ENCODE peak calls at places on chromosomes 1 and 21, in seven cellular contexts. One of them, this sample, is unnamed.
A peak's percentile ranks its signal among the peaks of the same experiment; 100 is the strongest.

GRCh38 chr1:218850367-218850766 is 323.3 kb upstream of the LYPLAL1 start:
- DNase-seq in HepG2: no peak
- DNase-seq in HCT116: no peak
- DNase-seq in GM12878: no peak
- DNase-seq in H1: no peak
- DNase-seq in K562: no peak
- DNase-seq in SK-N-SH: no peak
- DNase-seq in this sample: no peak

GRCh38 chr21:45981641-45982255 is at the start of gene COL6A1:
- DNase-seq in SK-N-SH: peak; percentile 96
- DNase-seq in HepG2: no peak
- DNase-seq in K562: peak; percentile 90
- DNase-seq in HCT116: no peak
- DNase-seq in GM12878: no peak
- DNase-seq in H1: peak; percentile 62
- DNase-seq in this sample: peak; percentile 69

GRCh38 chr1:115507256-115507589 is 134.5 kb upstream of the VANGL1 start:
- DNase-seq in HCT116: peak; percentile 29
- DNase-seq in GM12878: no peak
- DNase-seq in K562: no peak
- DNase-seq in SK-N-SH: peak; percentile 52
- DNase-seq in H1: no peak
- DNase-seq in HepG2: peak; percentile 27
- DNase-seq in this sample: peak; percentile 15

GRCh38 chr21:42755031-42755665 is 101.7 kb downstream of the PDE9A start:
- DNase-seq in SK-N-SH: no peak
- DNase-seq in H1: no peak
- DNase-seq in HepG2: no peak
- DNase-seq in HCT116: no peak
- DNase-seq in GM12878: no peak
- DNase-seq in K562: no peak
- DNase-seq in this sample: no peak

GRCh38 chr1:247411583-247412295 is 4.2 kb upstream of the NLRP3 start:
- DNase-seq in GM12878: no peak
- DNase-seq in K562: no peak
- DNase-seq in HepG2: no peak
- DNase-seq in SK-N-SH: no peak
- DNase-seq in H1: no peak
- DNase-seq in HCT116: no peak
- DNase-seq in this sample: no peak

GRCh38 chr1:151346769-151347522 is at the start of gene RFX5:
- DNase-seq in HepG2: peak; percentile 95
- DNase-seq in H1: peak; percentile 89
- DNase-seq in HCT116: peak; percentile 98
- DNase-seq in SK-N-SH: peak; percentile 90
- DNase-seq in K562: peak; percentile 97
- DNase-seq in GM12878: peak; percentile 98
- DNase-seq in this sample: peak; percentile 87

GRCh38 chr1:180235077-180235501 is 5.0 kb downstream of the LHX4 start:
- DNase-seq in HCT116: no peak
- DNase-seq in SK-N-SH: no peak
- DNase-seq in GM12878: no peak
- DNase-seq in H1: peak; percentile 78
- DNase-seq in K562: no peak
- DNase-seq in HepG2: no peak
- DNase-seq in this sample: no peak

GRCh38 chr21:14259669-14260458 is 43.9 kb downstream of the RBM11 start:
- DNase-seq in GM12878: no peak
- DNase-seq in K562: peak; percentile 26
- DNase-seq in SK-N-SH: peak; percentile 44
- DNase-seq in HepG2: peak; percentile 39
- DNase-seq in HCT116: peak; percentile 10
- DNase-seq in H1: no peak
- DNase-seq in this sample: peak; percentile 33

GRCh38 chr1:147717706-147718097 is 42.7 kb downstream of the GJA5 start:
- DNase-seq in HCT116: no peak
- DNase-seq in K562: no peak
- DNase-seq in GM12878: no peak
- DNase-seq in HepG2: no peak
- DNase-seq in H1: no peak
- DNase-seq in SK-N-SH: no peak
- DNase-seq in this sample: no peak

GRCh38 chr1:54804471-54805132 is 3.5 kb upstream of the TTC22 start:
- DNase-seq in HepG2: no peak
- DNase-seq in H1: no peak
- DNase-seq in GM12878: no peak
- DNase-seq in HCT116: no peak
- DNase-seq in SK-N-SH: no peak
- DNase-seq in K562: no peak
- DNase-seq in this sample: no peak

GRCh38 chr1:30663596-30664091 is 59.7 kb downstream of the MATN1 start:
- DNase-seq in HepG2: peak; percentile 44
- DNase-seq in SK-N-SH: no peak
- DNase-seq in K562: no peak
- DNase-seq in H1: no peak
- DNase-seq in GM12878: no peak
- DNase-seq in HCT116: no peak
- DNase-seq in this sample: no peak

GRCh38 chr1:11285883-11286734 is 13.1 kb downstream of the UBIAD1 start:
- DNase-seq in H1: peak; percentile 52
- DNase-seq in HCT116: no peak
- DNase-seq in K562: no peak
- DNase-seq in HepG2: no peak
- DNase-seq in SK-N-SH: peak; percentile 49
- DNase-seq in GM12878: no peak
- DNase-seq in this sample: peak; percentile 28

GRCh38 chr1:21517161-21517589 is 8.0 kb downstream of the ALPL start:
- DNase-seq in K562: no peak
- DNase-seq in HCT116: no peak
- DNase-seq in GM12878: no peak
- DNase-seq in H1: no peak
- DNase-seq in SK-N-SH: no peak
- DNase-seq in HepG2: peak; percentile 64
- DNase-seq in this sample: peak; percentile 70

GRCh38 chr1:152924191-152924590 is 15.8 kb downstream of the IVL start:
- DNase-seq in GM12878: no peak
- DNase-seq in H1: no peak
- DNase-seq in HepG2: no peak
- DNase-seq in SK-N-SH: no peak
- DNase-seq in K562: no peak
- DNase-seq in HCT116: no peak
- DNase-seq in this sample: peak; percentile 58

GRCh38 chr1:207797229-207797973 is 45.5 kb downstream of the CD46 start:
- DNase-seq in K562: peak; percentile 80
- DNase-seq in HepG2: peak; percentile 76
- DNase-seq in GM12878: peak; percentile 38
- DNase-seq in SK-N-SH: peak; percentile 68
- DNase-seq in H1: peak; percentile 78
- DNase-seq in HCT116: peak; percentile 54
- DNase-seq in this sample: peak; percentile 85

GRCh38 chr1:3105167-3105863 is 36.3 kb downstream of the PRDM16 start:
- DNase-seq in HepG2: peak; percentile 38
- DNase-seq in K562: no peak
- DNase-seq in GM12878: no peak
- DNase-seq in SK-N-SH: no peak
- DNase-seq in H1: peak; percentile 80
- DNase-seq in HCT116: no peak
- DNase-seq in this sample: no peak

GRCh38 chr1:160876311-160876710 is 8.7 kb downstream of the ITLN1 start:
- DNase-seq in SK-N-SH: no peak
- DNase-seq in H1: no peak
- DNase-seq in HCT116: no peak
- DNase-seq in K562: no peak
- DNase-seq in HepG2: no peak
- DNase-seq in GM12878: no peak
- DNase-seq in this sample: no peak

GRCh38 chr1:160879056-160879455 is 5.9 kb downstream of the ITLN1 start:
- DNase-seq in H1: no peak
- DNase-seq in SK-N-SH: no peak
- DNase-seq in K562: no peak
- DNase-seq in HepG2: no peak
- DNase-seq in HCT116: no peak
- DNase-seq in GM12878: no peak
- DNase-seq in this sample: no peak

GRCh38 chr1:160877221-160877620 is 7.8 kb downstream of the ITLN1 start:
- DNase-seq in HCT116: no peak
- DNase-seq in SK-N-SH: no peak
- DNase-seq in H1: no peak
- DNase-seq in GM12878: no peak
- DNase-seq in HepG2: no peak
- DNase-seq in K562: no peak
- DNase-seq in this sample: no peak

DNA sequence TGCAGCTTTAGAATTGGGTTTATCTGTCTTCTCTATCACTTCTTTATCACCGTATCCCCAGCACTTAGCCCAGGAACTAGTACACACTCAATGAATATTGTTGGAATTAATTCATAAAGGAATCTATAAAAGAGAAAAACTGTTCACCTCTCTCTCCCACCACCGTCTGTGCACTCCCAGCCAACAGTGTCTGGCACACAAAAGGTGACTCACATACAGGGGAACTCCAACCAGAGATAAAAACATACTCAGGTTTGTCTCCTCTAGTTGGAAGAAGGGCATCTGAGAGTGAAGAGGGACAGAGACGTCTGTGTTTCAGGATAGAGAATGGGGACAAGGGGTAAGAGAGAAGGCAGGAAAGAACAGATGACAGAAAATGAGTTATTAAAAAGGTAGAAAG is 10.0 kb downstream of the ITLN1 start:
- DNase-seq in SK-N-SH: no peak
- DNase-seq in GM12878: no peak
- DNase-seq in H1: no peak
- DNase-seq in K562: no peak
- DNase-seq in HepG2: no peak
- DNase-seq in HCT116: no peak
- DNase-seq in this sample: no peak
- TF ChIP-seq JUND in SK-N-SH: no peak
- TF ChIP-seq JUND in GM12878: no peak
- TF ChIP-seq JUND in H1: no peak
- TF ChIP-seq JUND in K562: no peak
- TF ChIP-seq JUND in HepG2: no peak
- TF ChIP-seq JUND in HCT116: no peak
- TF ChIP-seq JUND in this sample: no peak

DNA sequence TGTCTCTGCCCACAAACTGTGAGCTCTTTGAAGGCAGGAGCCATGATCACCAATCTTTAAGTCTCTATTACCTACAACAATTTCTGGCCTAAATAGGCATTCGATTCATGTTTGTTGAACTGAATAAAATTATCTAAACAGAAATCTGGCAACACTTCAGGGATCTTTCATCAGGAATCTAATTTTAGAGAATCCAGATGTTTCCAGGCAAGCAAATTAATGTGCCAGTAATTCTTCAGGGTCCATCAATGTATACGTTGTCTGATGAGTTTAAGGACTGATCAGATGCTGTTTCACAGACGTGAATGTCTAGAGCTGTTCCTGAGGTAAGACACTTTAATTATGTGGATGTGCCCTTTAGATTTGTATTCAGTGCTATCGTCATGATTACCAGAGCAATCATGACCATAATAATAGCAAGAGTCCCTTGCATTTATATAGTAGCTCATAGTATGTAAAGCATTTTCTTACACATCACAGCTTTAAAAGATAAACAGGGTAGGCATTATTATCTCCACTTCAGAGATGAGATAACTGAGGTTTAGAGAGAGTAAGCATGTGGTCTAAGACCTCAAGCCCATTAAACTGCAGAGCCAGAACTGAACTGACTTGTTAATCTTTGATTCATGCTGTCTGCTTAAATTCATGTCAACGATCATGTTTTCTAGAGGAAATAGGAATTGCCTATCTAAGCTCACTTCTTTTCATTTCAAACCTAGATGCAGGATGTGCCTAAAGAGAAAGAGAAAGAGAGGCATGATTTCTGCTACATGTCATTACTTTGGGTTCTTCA is 524.6 kb downstream of the PTPRC start:
- DNase-seq in HepG2: no peak
- DNase-seq in GM12878: no peak
- DNase-seq in H1: no peak
- DNase-seq in SK-N-SH: peak; percentile 6
- DNase-seq in K562: no peak
- DNase-seq in HCT116: no peak
- DNase-seq in this sample: no peak
- TF ChIP-seq JUND in HepG2: no peak
- TF ChIP-seq JUND in GM12878: no peak
- TF ChIP-seq JUND in H1: no peak
- TF ChIP-seq JUND in SK-N-SH: no peak
- TF ChIP-seq JUND in K562: no peak
- TF ChIP-seq JUND in HCT116: no peak
- TF ChIP-seq JUND in this sample: no peak

DNA sequence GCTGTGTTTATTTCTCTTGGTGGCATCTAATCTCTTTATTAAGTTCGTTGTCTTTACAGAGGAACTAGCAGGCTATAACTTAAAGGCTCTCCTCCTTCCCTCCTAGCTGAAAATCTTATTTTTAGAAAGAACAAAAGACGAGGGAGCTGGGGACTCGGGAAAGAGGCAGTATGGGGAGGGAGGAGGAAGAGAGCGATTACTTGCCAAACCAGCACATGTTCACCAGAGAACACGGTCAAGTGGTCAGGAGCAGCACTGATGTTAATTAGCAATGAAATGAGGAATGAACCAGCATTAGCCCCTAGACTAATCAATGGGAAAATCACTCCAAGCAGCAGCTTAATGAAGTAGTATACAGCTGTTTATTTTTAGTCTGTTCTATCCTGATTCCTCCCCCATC is 171.3 kb upstream of the ESRRG start:
- DNase-seq in H1: no peak
- DNase-seq in K562: no peak
- DNase-seq in SK-N-SH: no peak
- DNase-seq in HCT116: no peak
- DNase-seq in HepG2: no peak
- DNase-seq in GM12878: no peak
- DNase-seq in this sample: no peak
- TF ChIP-seq JUND in H1: no peak
- TF ChIP-seq JUND in K562: no peak
- TF ChIP-seq JUND in SK-N-SH: no peak
- TF ChIP-seq JUND in HCT116: no peak
- TF ChIP-seq JUND in HepG2: no peak
- TF ChIP-seq JUND in GM12878: no peak
- TF ChIP-seq JUND in this sample: no peak

DNA sequence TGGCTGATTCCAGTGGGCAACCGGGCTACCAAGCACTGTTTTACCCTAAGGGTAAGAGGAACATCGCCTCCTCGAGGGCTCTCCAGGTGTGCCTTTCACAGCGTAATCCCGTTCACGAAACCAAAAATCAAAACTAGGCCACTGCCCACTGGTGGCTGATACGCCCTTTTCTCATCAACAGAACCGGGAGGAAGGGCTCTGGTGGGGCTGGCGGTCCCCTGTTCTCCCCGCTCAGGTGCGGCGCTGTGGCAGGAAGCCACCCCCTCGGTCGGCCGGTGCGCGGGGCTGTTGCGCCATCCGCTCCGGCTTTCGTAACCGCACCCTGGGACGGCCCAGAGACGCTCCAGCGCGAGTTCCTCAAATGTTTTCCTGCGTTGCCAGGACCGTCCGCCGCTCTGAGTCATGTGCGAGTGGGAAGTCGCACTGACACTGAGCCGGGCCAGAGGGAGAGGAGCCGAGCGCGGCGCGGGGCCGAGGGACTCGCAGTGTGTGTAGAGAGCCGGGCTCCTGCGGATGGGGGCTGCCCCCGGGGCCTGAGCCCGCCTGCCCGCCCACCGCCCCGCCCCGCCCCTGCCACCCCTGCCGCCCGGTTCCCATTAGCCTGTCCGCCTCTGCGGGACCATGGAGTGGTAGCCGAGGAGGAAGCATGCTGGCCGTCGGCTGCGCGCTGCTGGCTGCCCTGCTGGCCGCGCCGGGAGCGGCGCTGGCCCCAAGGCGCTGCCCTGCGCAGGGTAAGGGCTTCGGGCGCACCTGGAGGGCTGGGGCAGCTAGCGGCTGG is at the start of gene IL6R:
- DNase-seq in GM12878: no peak
- DNase-seq in HCT116: peak; percentile 82
- DNase-seq in HepG2: peak; percentile 83
- DNase-seq in K562: peak; percentile 74
- DNase-seq in H1: peak; percentile 83
- DNase-seq in SK-N-SH: peak; percentile 78
- DNase-seq in this sample: peak; percentile 93
- TF ChIP-seq JUND in GM12878: no peak
- TF ChIP-seq JUND in HCT116: no peak
- TF ChIP-seq JUND in HepG2: no peak
- TF ChIP-seq JUND in K562: no peak
- TF ChIP-seq JUND in H1: no peak
- TF ChIP-seq JUND in SK-N-SH: no peak
- TF ChIP-seq JUND in this sample: no peak